ENCODE peak calls at places on chromosomes 12 and 14, in nine cellular contexts. D is NK-92 treated with Interleukin-12 subunit alpha and Interleukin-12 subunit beta, amount 100 ng/mL, for 24 hours; T is T-helper 2 cell; H is endothelial cell; E is Kasumi-1; Z is NCI-H460; V is stimulated activated CD4-positive, alpha-beta T cell treated with anti-CD3 and anti-CD28 coated beads, Interleukin-12 subunit alpha, Interleukin-12 subunit beta, amount 100 ng/mL, for 24 hours; U is NCI-H748 treated with DMSO at 0.1 percent for 48 hours; M is GDM1. O is an unnamed sample.

GRCh38 chr14:23577004-23577681 is 1.4 kb downstream of the JPH4 start:
- DNase-seq in V (no peak), M (no peak), T (no peak), D (no peak), Z (no peak), E (no peak), H (peak; percentile 53), U (no peak), O (no peak)

GRCh38 chr12:68271346-68271745 is 17.9 kb upstream of the IL22 start:
- DNase-seq in H (no peak), E (no peak), V (no peak), Z (no peak), U (no peak), D (no peak), M (no peak), T (no peak), O (no peak)

GRCh38 chr12:52809166-52809565 is 4.8 kb downstream of the KRT4 start:
- DNase-seq in M (no peak), Z (no peak), E (no peak), U (no peak), D (no peak), T (no peak), V (no peak), H (no peak), O (no peak)

GRCh38 chr14:63229330-63230059 is 25.3 kb downstream of the RHOJ start:
- DNase-seq in V (no peak), E (no peak), T (no peak), Z (no peak), H (no peak), D (no peak), M (no peak), U (no peak), O (no peak)

GRCh38 chr14:77562681-77563080 is 53.8 kb downstream of the SPTLC2 start:
- DNase-seq in T (no peak), V (no peak), E (no peak), D (no peak), M (no peak), H (no peak), U (no peak), Z (no peak), O (no peak)

GRCh38 chr14:58915646-58916045 is 272.8 kb upstream of the DAAM1 start:
- DNase-seq in H (no peak), E (no peak), V (no peak), Z (no peak), D (no peak), M (no peak), U (no peak), T (no peak), O (no peak)

GRCh38 chr12:80848858-80849257 is 88.9 kb downstream of the LIN7A start:
- DNase-seq in U (no peak), Z (no peak), D (no peak), H (no peak), V (no peak), E (no peak), T (no peak), M (no peak), O (no peak)

GRCh38 chr14:99731536-99732435 is 47.7 kb downstream of the CYP46A1 start:
- DNase-seq in M (no peak), Z (no peak), H (peak; percentile 2), V (no peak), E (no peak), T (no peak), D (no peak), U (no peak), O (no peak)

GRCh38 chr12:122283680-122284079 is 17.4 kb upstream of the VPS33A start:
- DNase-seq in Z (no peak), V (no peak), U (no peak), D (no peak), E (no peak), H (no peak), M (no peak), T (no peak), O (no peak)

GRCh38 chr12:14327717-14328116 is 37.8 kb upstream of the ATF7IP start:
- DNase-seq in E (peak; percentile 58), T (no peak), M (peak; percentile 40), D (no peak), U (no peak), V (no peak), Z (no peak), H (no peak), O (no peak)

GRCh38 chr14:67411820-67412421 is at the start of gene PLEK2:
- DNase-seq in T (peak; percentile 47), V (peak; percentile 38), D (no peak), H (no peak), Z (peak; percentile 33), E (no peak), U (peak; percentile 45), M (no peak), O (peak; percentile 78)

GRCh38 chr14:90827919-90828610 is 11.8 kb upstream of the TTC7B start:
- DNase-seq in D (peak; percentile 90), H (peak; percentile 91), U (peak; percentile 93), Z (peak; percentile 88), E (peak; percentile 93), T (peak; percentile 94), M (peak; percentile 90), V (peak; percentile 88), O (peak; percentile 98)

GRCh38 chr14:54002653-54003052 is 46.0 kb upstream of the BMP4 start:
- DNase-seq in U (no peak), H (no peak), T (no peak), Z (no peak), M (no peak), E (no peak), V (no peak), D (no peak), O (no peak)

GRCh38 chr12:131929530-131930456 is 717 bp downstream of the PUS1 start:
- DNase-seq in M (no peak), V (no peak), D (no peak), T (peak; percentile 67), E (no peak), Z (no peak), H (peak; percentile 41), U (no peak), O (no peak)

GRCh38 chr14:98293527-98293926 is 978.5 kb downstream of the BCL11B start:
- DNase-seq in H (no peak), T (no peak), Z (no peak), V (no peak), D (no peak), U (no peak), M (no peak), E (no peak), O (no peak)

GRCh38 chr12:112116232-112117060 is 7.9 kb upstream of the NAA25 start:
- DNase-seq in D (no peak), T (peak; percentile 48), E (peak; percentile 85), U (no peak), H (peak; percentile 60), M (peak; percentile 77), V (no peak), Z (peak; percentile 56), O (peak; percentile 65)

GRCh38 chr12:12810507-12811143 is 2.5 kb upstream of the DDX47 start:
- DNase-seq in T (no peak), M (no peak), H (no peak), Z (no peak), E (no peak), V (no peak), D (no peak), U (no peak), O (no peak)

GRCh38 chr12:117968084-117968789 is 553 bp downstream of the KSR2 start:
- DNase-seq in E (no peak), Z (no peak), M (no peak), V (no peak), T (no peak), H (no peak), D (no peak), U (peak; percentile 20), O (no peak)

GRCh38 chr12:78403681-78404080 is 460.9 kb upstream of the SYT1 start:
- DNase-seq in H (no peak), Z (no peak), V (no peak), D (no peak), T (no peak), E (no peak), U (no peak), M (no peak), O (peak; percentile 4)

GRCh38 chr12:70083677-70084020 is 159.6 kb upstream of the CNOT2 start:
- DNase-seq in V (no peak), U (no peak), D (no peak), M (no peak), T (no peak), Z (no peak), H (no peak), E (no peak), O (no peak)

GRCh38 chr12:105570944-105571343 is 240.5 kb downstream of the C12orf75 start:
- DNase-seq in V (no peak), E (no peak), H (no peak), D (no peak), M (no peak), U (no peak), Z (no peak), T (no peak), O (no peak)

GRCh38 chr12:123268850-123269249 is 2.8 kb downstream of the CDK2AP1 start:
- DNase-seq in H (no peak), T (no peak), M (no peak), E (no peak), D (no peak), Z (no peak), V (no peak), U (no peak), O (no peak)

GRCh38 chr14:72416892-72417291 is 477.0 kb downstream of the DPF3 start:
- DNase-seq in H (no peak), T (peak; percentile 39), M (no peak), E (peak; percentile 44), D (no peak), V (no peak), Z (peak; percentile 2), U (peak; percentile 40), O (no peak)

GRCh38 chr12:130124605-130125244 is 37.5 kb upstream of the FZD10 start:
- DNase-seq in U (no peak), V (no peak), M (no peak), E (no peak), Z (no peak), T (no peak), D (no peak), H (no peak), O (no peak)

GRCh38 chr14:104532191-104532555 is 47.4 kb upstream of the C14orf180 start:
- DNase-seq in E (no peak), U (no peak), M (no peak), Z (no peak), V (no peak), T (no peak), D (no peak), H (no peak), O (no peak)

GRCh38 chr12:89472508-89472907 is 52.1 kb downstream of the GALNT4 start:
- DNase-seq in T (peak; percentile 49), M (no peak), U (no peak), E (no peak), Z (no peak), H (no peak), D (no peak), V (no peak), O (no peak)

GRCh38 chr12:67299936-67300335 is 30.8 kb downstream of the CAND1 start:
- DNase-seq in D (no peak), H (no peak), U (no peak), M (no peak), E (no peak), V (no peak), T (no peak), Z (no peak), O (no peak)

GRCh38 chr14:101478796-101479410 is 82.4 kb upstream of the DIO3 start:
- DNase-seq in H (no peak), T (no peak), V (no peak), Z (no peak), D (no peak), U (no peak), E (no peak), M (no peak), O (no peak)

GRCh38 chr12:105744659-105745058 is 394.1 kb downstream of the NUAK1 start:
- DNase-seq in U (no peak), D (no peak), Z (no peak), V (no peak), T (no peak), M (no peak), H (no peak), E (no peak), O (no peak)

GRCh38 chr12:82329508-82329907 is 28.7 kb downstream of the CCDC59 start:
- DNase-seq in D (no peak), H (no peak), Z (no peak), M (no peak), V (no peak), T (no peak), E (no peak), U (peak; percentile 99), O (no peak)

GRCh38 chr14:73774671-73775070 is 60.5 kb upstream of the PNMA1 start:
- DNase-seq in T (no peak), D (no peak), E (no peak), Z (no peak), M (no peak), H (no peak), U (no peak), V (no peak), O (no peak)

O was measured in HTR-8/SVneo.